ENCODE peak calls at places on chromosomes 4 and X, in six cellular contexts. B is Peyer's patch, S is keratinocyte, P is A549, V is breast epithelium, L is heart left ventricle. Z is an unnamed sample. For H3K4me1, the result is how much of the 10 kb centered on the place peaks cover.

GRCh38 chr4:2487632-2488031 is 18.7 kb downstream of the RNF4 start:
- DNase-seq in P (no peak), S (no peak), V (no peak), B (no peak), L (no peak), Z (no peak)

GRCh38 chr4:82898322-82899243 is 2.0 kb upstream of the THAP9 start:
- DNase-seq in S (no peak), L (no peak), V (no peak), P (peak), B (no peak), Z (no peak)

GRCh38 chrX:150198776-150199175 is 164.3 kb upstream of the MAMLD1 start:
- DNase-seq in V (no peak), B (no peak), P (no peak), L (no peak), S (no peak), Z (no peak)

GRCh38 chr4:170026253-170026991 is at the start of gene MFAP3L:
- DNase-seq in P (peak), S (no peak), L (peak), V (peak), B (peak), Z (peak)

GRCh38 chrX:115697806-115698205 is 136.8 kb downstream of the PLS3 start:
- DNase-seq in P (no peak), L (no peak), V (no peak), B (no peak), S (no peak), Z (no peak)

GRCh38 chr4:138186264-138186663 is 55.9 kb downstream of the SLC7A11 start:
- DNase-seq in P (no peak), L (no peak), B (no peak), S (no peak), V (no peak), Z (no peak)

GRCh38 chr4:119189638-119190037 is 22.9 kb upstream of the USP53 start:
- DNase-seq in V (no peak), P (no peak), B (no peak), S (no peak), L (no peak), Z (no peak)

GRCh38 chr4:184792334-184792733 is 33.4 kb downstream of the ACSL1 start:
- DNase-seq in V (no peak), B (no peak), P (no peak), S (no peak), L (no peak), Z (no peak)

GRCh38 chrX:2533424-2533823 is 32.6 kb upstream of the DHRSX start:
- DNase-seq in L (no peak), S (no peak), B (no peak), P (no peak), V (no peak), Z (no peak)

GRCh38 chrX:69153060-69153730 is 12.1 kb downstream of the PJA1 start:
- DNase-seq in L (no peak), P (no peak), S (no peak), B (no peak), V (no peak), Z (no peak)

GRCh38 chrX:56763556-56764152 is 34.6 kb downstream of the NBDY start:
- DNase-seq in V (no peak), S (no peak), L (peak), P (no peak), B (peak), Z (no peak)

GRCh38 chr4:47031713-47032404 is 492 bp downstream of the GABRB1 start:
- DNase-seq in V (no peak), S (no peak), B (peak), P (no peak), L (no peak), Z (no peak)

GRCh38 chr4:175424111-175424510 is 388.0 kb downstream of the GPM6A start:
- DNase-seq in P (no peak), L (no peak), B (no peak), V (no peak), S (no peak), Z (no peak)

GRCh38 chr4:175422331-175422730 is 389.7 kb downstream of the GPM6A start:
- DNase-seq in V (no peak), P (no peak), B (no peak), L (no peak), S (no peak), Z (no peak)

GRCh38 chr4:175418511-175418910 is 393.6 kb downstream of the GPM6A start:
- DNase-seq in L (no peak), P (no peak), B (no peak), V (no peak), S (no peak), Z (no peak)

GRCh38 chr4:175419120-175419774 is 392.8 kb downstream of the GPM6A start:
- DNase-seq in V (no peak), S (no peak), L (no peak), P (peak), B (no peak), Z (no peak)

GRCh38 chr4:175421506-175421905 is 390.6 kb downstream of the GPM6A start:
- DNase-seq in V (no peak), B (no peak), L (no peak), S (no peak), P (peak), Z (no peak)
- H3K27ac ChIP-seq in V (no peak), B (no peak), L (no peak), S (no peak), P (peak), Z (no peak)

GRCh38 chrX:120308959-120309872 is 2.0 kb downstream of the TMEM255A start:
- DNase-seq in V (peak), B (peak), L (peak), S (peak), P (peak), Z (peak)
- TF ChIP-seq CTCF in V (peak), B (peak), L (no peak), S (peak), P (peak), Z (no peak)

GRCh38 chr4:25814737-25815136 is 48.1 kb downstream of the SEL1L3 start:
- DNase-seq in B (no peak), S (no peak), P (peak), V (no peak), L (no peak), Z (no peak)
- H3K4me1 ChIP-seq in B (under half), S (half or more), P (half or more), V (under half), L (under half), Z (under half)

DNA sequence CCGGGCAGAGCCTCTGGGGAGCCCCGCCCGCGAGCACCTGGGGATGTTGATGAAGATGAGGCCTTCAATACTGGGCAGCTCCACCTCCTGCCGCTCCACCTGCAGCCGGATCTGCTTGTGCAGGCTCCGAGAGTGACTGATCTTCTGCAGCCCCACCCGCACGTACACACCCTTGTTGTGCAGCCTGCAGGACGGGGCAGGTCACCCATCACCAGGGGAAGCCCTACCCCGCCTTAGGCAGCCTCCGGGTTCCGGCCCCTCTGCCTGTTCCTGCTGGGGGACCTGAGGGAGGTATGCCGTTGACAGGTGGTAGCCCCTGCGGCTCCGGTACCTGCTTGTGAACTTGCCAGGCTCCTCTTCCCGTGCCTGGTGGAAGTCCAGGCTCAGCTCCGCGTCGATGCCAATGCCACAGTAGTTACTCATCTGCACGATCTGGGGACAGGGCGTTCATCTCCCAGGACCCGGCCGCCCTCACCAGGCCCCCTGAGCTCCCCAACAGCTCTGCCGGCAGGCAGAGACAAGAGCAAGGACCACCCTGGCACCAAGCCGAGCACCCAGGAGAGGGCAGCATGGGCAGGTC is 11.6 kb downstream of the DGKQ start:
- DNase-seq in B (peak), S (peak), L (no peak), P (no peak), V (no peak), Z (no peak)
- H3K27ac ChIP-seq in B (peak), S (peak), L (no peak), P (no peak), V (no peak), Z (peak)

DNA sequence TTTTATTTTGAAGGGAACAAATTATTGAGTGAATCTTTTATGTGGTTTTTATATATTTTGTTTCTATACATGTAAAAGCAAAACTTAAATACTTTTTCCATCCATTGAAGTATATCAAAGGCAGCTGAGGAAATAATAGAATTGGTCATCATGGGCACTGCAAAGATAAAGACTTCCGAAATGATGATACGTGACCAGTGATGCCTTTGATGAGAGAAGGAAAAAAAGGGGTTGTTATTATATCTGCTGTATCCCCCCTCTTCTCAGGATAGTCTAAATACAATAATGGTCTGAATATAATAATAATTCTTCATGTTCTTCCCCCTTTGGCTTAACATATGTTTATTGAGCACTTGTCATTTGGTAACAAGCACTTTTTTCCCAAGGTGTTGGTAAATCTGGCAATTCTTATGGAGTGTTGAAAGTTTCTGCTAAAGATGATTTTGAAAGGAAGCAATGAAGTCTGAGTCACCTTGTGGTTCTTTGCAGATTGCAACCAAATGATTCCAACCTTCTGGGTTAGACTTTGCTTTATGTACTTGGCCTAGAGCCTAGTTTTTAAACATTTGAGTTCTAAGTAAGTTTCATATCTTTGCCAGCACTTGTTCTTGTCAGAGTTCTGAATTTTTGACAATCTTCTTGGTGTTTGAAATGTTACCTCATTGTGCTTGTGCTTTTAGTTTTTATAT is 60.8 kb downstream of the USP9X start:
- DNase-seq in B (no peak), V (no peak), S (peak), P (no peak), L (no peak), Z (no peak)
- TF ChIP-seq CTCF in B (no peak), V (no peak), S (peak), P (no peak), L (no peak), Z (peak)

DNA sequence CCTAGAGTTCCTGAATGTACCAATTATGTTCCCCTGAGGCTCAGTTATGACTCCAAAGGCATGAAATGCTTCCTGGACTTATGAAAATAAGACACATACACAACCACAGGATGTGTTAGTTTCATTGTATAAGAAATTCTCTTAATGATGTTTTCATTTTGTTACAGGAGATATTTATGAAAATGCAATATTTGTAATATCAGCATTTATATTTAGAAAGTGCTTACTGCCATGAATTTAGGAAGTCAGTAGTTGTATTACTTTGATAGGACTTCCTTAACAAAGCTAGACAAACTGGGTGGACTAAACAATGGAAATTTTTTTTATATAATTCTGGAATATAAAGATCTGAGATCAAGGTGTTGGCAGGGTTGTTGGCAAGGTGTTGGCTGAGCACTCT is 572.1 kb upstream of the IGFBP7 start:
- DNase-seq in B (no peak), P (no peak), S (no peak), L (no peak), V (no peak), Z (no peak)
- H3K4me1 ChIP-seq in B (under half), P (under half), S (under half), L (under half), V (under half), Z (under half)

GRCh38 chr4:54317690-54318089 is 88.6 kb downstream of the PDGFRA start:
- DNase-seq in L (no peak), S (no peak), V (no peak), P (no peak), B (no peak), Z (no peak)

GRCh38 chr4:54320826-54321320 is 91.8 kb downstream of the PDGFRA start:
- DNase-seq in S (peak), P (no peak), B (no peak), V (no peak), L (no peak), Z (no peak)

GRCh38 chr4:54315561-54315960 is 86.5 kb downstream of the PDGFRA start:
- DNase-seq in V (no peak), P (no peak), L (no peak), B (no peak), S (no peak), Z (no peak)

GRCh38 chr4:54318904-54319303 is 89.8 kb downstream of the PDGFRA start:
- DNase-seq in S (peak), P (peak), B (no peak), V (no peak), L (no peak), Z (no peak)

GRCh38 chr4:54316139-54316538 is 87.0 kb downstream of the PDGFRA start:
- DNase-seq in B (no peak), P (no peak), L (no peak), V (no peak), S (no peak), Z (no peak)
- H3K27ac ChIP-seq in B (no peak), P (no peak), L (no peak), V (no peak), S (no peak), Z (no peak)

Z was measured in esophagus squamous epithelium.